ENCODE peak calls at places on chromosomes 7 and 10, in nine cellular contexts. One of them, this sample, is unnamed.

GRCh38 chr7:5387711-5388245 is 35.9 kb downstream of the TNRC18 start:
- DNase-seq in IMR-90: no peak
- DNase-seq in transverse colon: no peak
- DNase-seq in effector memory CD4-positive, alpha-beta T cell: no peak
- DNase-seq in choroid plexus epithelial cell: no peak
- DNase-seq in right lobe of liver: no peak
- DNase-seq in adipocyte: no peak
- DNase-seq in GM23338: peak
- DNase-seq in dorsolateral prefrontal cortex: no peak
- DNase-seq in this sample: no peak

GRCh38 chr10:31606841-31607240 is 287.8 kb downstream of the ZEB1 start:
- DNase-seq in IMR-90: peak
- DNase-seq in transverse colon: no peak
- DNase-seq in effector memory CD4-positive, alpha-beta T cell: no peak
- DNase-seq in choroid plexus epithelial cell: no peak
- DNase-seq in right lobe of liver: no peak
- DNase-seq in adipocyte: no peak
- DNase-seq in GM23338: no peak
- DNase-seq in dorsolateral prefrontal cortex: no peak
- DNase-seq in this sample: no peak

GRCh38 chr7:30894866-30895408 is 16.7 kb upstream of the AQP1 start:
- DNase-seq in IMR-90: no peak
- DNase-seq in transverse colon: no peak
- DNase-seq in effector memory CD4-positive, alpha-beta T cell: no peak
- DNase-seq in choroid plexus epithelial cell: peak
- DNase-seq in right lobe of liver: no peak
- DNase-seq in adipocyte: no peak
- DNase-seq in GM23338: peak
- DNase-seq in dorsolateral prefrontal cortex: no peak
- DNase-seq in this sample: no peak

GRCh38 chr7:93933190-93933589 is 11.7 kb downstream of the GNG11 start:
- DNase-seq in IMR-90: no peak
- DNase-seq in transverse colon: no peak
- DNase-seq in effector memory CD4-positive, alpha-beta T cell: no peak
- DNase-seq in choroid plexus epithelial cell: no peak
- DNase-seq in right lobe of liver: no peak
- DNase-seq in adipocyte: no peak
- DNase-seq in GM23338: no peak
- DNase-seq in dorsolateral prefrontal cortex: no peak
- DNase-seq in this sample: no peak

GRCh38 chr7:128881458-128882125 is 18.9 kb downstream of the ATP6V1F start:
- DNase-seq in IMR-90: no peak
- DNase-seq in transverse colon: no peak
- DNase-seq in effector memory CD4-positive, alpha-beta T cell: no peak
- DNase-seq in choroid plexus epithelial cell: no peak
- DNase-seq in right lobe of liver: no peak
- DNase-seq in adipocyte: no peak
- DNase-seq in GM23338: no peak
- DNase-seq in dorsolateral prefrontal cortex: no peak
- DNase-seq in this sample: no peak

GRCh38 chr7:44735403-44736165 is 13.1 kb upstream of the ZMIZ2 start:
- DNase-seq in IMR-90: peak
- DNase-seq in transverse colon: no peak
- DNase-seq in effector memory CD4-positive, alpha-beta T cell: peak
- DNase-seq in choroid plexus epithelial cell: peak
- DNase-seq in right lobe of liver: no peak
- DNase-seq in adipocyte: peak
- DNase-seq in GM23338: no peak
- DNase-seq in dorsolateral prefrontal cortex: no peak
- DNase-seq in this sample: peak

GRCh38 chr7:43362652-43363428 is 220.1 kb upstream of the STK17A start:
- DNase-seq in IMR-90: peak
- DNase-seq in transverse colon: no peak
- DNase-seq in effector memory CD4-positive, alpha-beta T cell: no peak
- DNase-seq in choroid plexus epithelial cell: peak
- DNase-seq in right lobe of liver: no peak
- DNase-seq in adipocyte: peak
- DNase-seq in GM23338: no peak
- DNase-seq in dorsolateral prefrontal cortex: no peak
- DNase-seq in this sample: peak

GRCh38 chr7:106099539-106099938 is 12.6 kb downstream of the SYPL1 start:
- DNase-seq in IMR-90: no peak
- DNase-seq in transverse colon: no peak
- DNase-seq in effector memory CD4-positive, alpha-beta T cell: no peak
- DNase-seq in choroid plexus epithelial cell: no peak
- DNase-seq in right lobe of liver: no peak
- DNase-seq in adipocyte: no peak
- DNase-seq in GM23338: peak
- DNase-seq in dorsolateral prefrontal cortex: no peak
- DNase-seq in this sample: no peak

GRCh38 chr7:117871778-117872538 is 1.3 kb downstream of the CTTNBP2 start:
- DNase-seq in IMR-90: no peak
- DNase-seq in transverse colon: no peak
- DNase-seq in effector memory CD4-positive, alpha-beta T cell: no peak
- DNase-seq in choroid plexus epithelial cell: peak
- DNase-seq in right lobe of liver: no peak
- DNase-seq in adipocyte: peak
- DNase-seq in GM23338: peak
- DNase-seq in dorsolateral prefrontal cortex: peak
- DNase-seq in this sample: no peak

GRCh38 chr7:47757946-47758371 is 176.0 kb upstream of the TNS3 start:
- DNase-seq in IMR-90: peak
- DNase-seq in transverse colon: peak
- DNase-seq in effector memory CD4-positive, alpha-beta T cell: no peak
- DNase-seq in choroid plexus epithelial cell: peak
- DNase-seq in right lobe of liver: peak
- DNase-seq in adipocyte: peak
- DNase-seq in GM23338: no peak
- DNase-seq in dorsolateral prefrontal cortex: peak
- DNase-seq in this sample: peak

GRCh38 chr10:131226831-131227740 is 84.4 kb downstream of the TCERG1L start:
- DNase-seq in IMR-90: no peak
- DNase-seq in transverse colon: no peak
- DNase-seq in effector memory CD4-positive, alpha-beta T cell: no peak
- DNase-seq in choroid plexus epithelial cell: no peak
- DNase-seq in right lobe of liver: no peak
- DNase-seq in adipocyte: no peak
- DNase-seq in GM23338: no peak
- DNase-seq in dorsolateral prefrontal cortex: no peak
- DNase-seq in this sample: no peak

GRCh38 chr7:2970307-2970664 is 73.4 kb downstream of the CARD11 start:
- DNase-seq in IMR-90: no peak
- DNase-seq in transverse colon: no peak
- DNase-seq in effector memory CD4-positive, alpha-beta T cell: no peak
- DNase-seq in choroid plexus epithelial cell: no peak
- DNase-seq in right lobe of liver: no peak
- DNase-seq in adipocyte: no peak
- DNase-seq in GM23338: no peak
- DNase-seq in dorsolateral prefrontal cortex: no peak
- DNase-seq in this sample: no peak

GRCh38 chr10:97596101-97597055 is 6.9 kb downstream of the C10orf62 start:
- DNase-seq in IMR-90: peak
- DNase-seq in transverse colon: no peak
- DNase-seq in effector memory CD4-positive, alpha-beta T cell: no peak
- DNase-seq in choroid plexus epithelial cell: peak
- DNase-seq in right lobe of liver: peak
- DNase-seq in adipocyte: peak
- DNase-seq in GM23338: no peak
- DNase-seq in dorsolateral prefrontal cortex: no peak
- DNase-seq in this sample: peak

GRCh38 chr7:121151663-121152344 is 163.3 kb downstream of the CPED1 start:
- DNase-seq in IMR-90: no peak
- DNase-seq in transverse colon: no peak
- DNase-seq in effector memory CD4-positive, alpha-beta T cell: no peak
- DNase-seq in choroid plexus epithelial cell: no peak
- DNase-seq in right lobe of liver: no peak
- DNase-seq in adipocyte: no peak
- DNase-seq in GM23338: no peak
- DNase-seq in dorsolateral prefrontal cortex: no peak
- DNase-seq in this sample: no peak

GRCh38 chr10:17737021-17737965 is 14.7 kb upstream of the TMEM236 start:
- DNase-seq in IMR-90: peak
- DNase-seq in transverse colon: no peak
- DNase-seq in effector memory CD4-positive, alpha-beta T cell: no peak
- DNase-seq in choroid plexus epithelial cell: peak
- DNase-seq in right lobe of liver: no peak
- DNase-seq in adipocyte: peak
- DNase-seq in GM23338: peak
- DNase-seq in dorsolateral prefrontal cortex: no peak
- DNase-seq in this sample: peak

GRCh38 chr10:72044417-72045041 is 43.8 kb downstream of the SPOCK2 start:
- DNase-seq in IMR-90: peak
- DNase-seq in transverse colon: no peak
- DNase-seq in effector memory CD4-positive, alpha-beta T cell: no peak
- DNase-seq in choroid plexus epithelial cell: no peak
- DNase-seq in right lobe of liver: no peak
- DNase-seq in adipocyte: no peak
- DNase-seq in GM23338: no peak
- DNase-seq in dorsolateral prefrontal cortex: peak
- DNase-seq in this sample: no peak

DNA sequence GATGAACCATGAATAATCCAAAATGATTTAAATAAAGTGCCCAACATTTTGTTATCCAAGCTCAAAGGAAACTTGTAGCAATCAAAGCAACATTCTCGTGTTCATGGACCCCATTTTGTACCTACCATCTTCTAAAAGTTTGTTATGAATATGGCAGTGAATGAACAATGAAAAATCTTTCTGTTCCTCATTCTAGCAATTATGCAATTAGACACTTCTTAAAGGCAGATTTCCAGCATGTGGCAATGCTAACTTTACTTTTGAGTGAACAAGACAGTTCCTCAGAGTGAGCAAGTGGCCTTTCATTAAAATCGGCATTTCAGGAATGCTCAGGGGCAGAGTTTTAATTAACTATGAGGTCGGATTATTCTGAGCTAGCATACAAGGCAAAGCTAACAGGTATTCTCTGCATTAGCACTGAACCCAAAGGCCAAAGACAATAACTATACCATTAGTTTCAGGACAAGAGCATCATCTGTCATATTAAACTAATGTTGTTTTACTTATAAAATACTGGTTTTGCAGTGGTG is 48.4 kb upstream of the NFE2L3 start:
- DNase-seq in IMR-90: no peak
- DNase-seq in transverse colon: no peak
- DNase-seq in effector memory CD4-positive, alpha-beta T cell: no peak
- DNase-seq in choroid plexus epithelial cell: no peak
- DNase-seq in right lobe of liver: no peak
- DNase-seq in adipocyte: no peak
- DNase-seq in GM23338: no peak
- DNase-seq in dorsolateral prefrontal cortex: no peak
- DNase-seq in this sample: no peak
- H3K4me3 ChIP-seq in IMR-90: no peak
- H3K4me3 ChIP-seq in transverse colon: no peak
- H3K4me3 ChIP-seq in effector memory CD4-positive, alpha-beta T cell: no peak
- H3K4me3 ChIP-seq in choroid plexus epithelial cell: no peak
- H3K4me3 ChIP-seq in right lobe of liver: no peak
- H3K4me3 ChIP-seq in adipocyte: no peak
- H3K4me3 ChIP-seq in GM23338: no peak
- H3K4me3 ChIP-seq in dorsolateral prefrontal cortex: no peak
- H3K4me3 ChIP-seq in this sample: no peak

GRCh38 chr7:74288034-74288881 is 949 bp upstream of the CLIP2 start:
- DNase-seq in IMR-90: no peak
- DNase-seq in transverse colon: no peak
- DNase-seq in effector memory CD4-positive, alpha-beta T cell: no peak
- DNase-seq in choroid plexus epithelial cell: no peak
- DNase-seq in right lobe of liver: no peak
- DNase-seq in adipocyte: no peak
- DNase-seq in GM23338: peak
- DNase-seq in dorsolateral prefrontal cortex: no peak
- DNase-seq in this sample: no peak
- H3K4me3 ChIP-seq in IMR-90: no peak
- H3K4me3 ChIP-seq in transverse colon: no peak
- H3K4me3 ChIP-seq in effector memory CD4-positive, alpha-beta T cell: peak
- H3K4me3 ChIP-seq in choroid plexus epithelial cell: peak
- H3K4me3 ChIP-seq in right lobe of liver: no peak
- H3K4me3 ChIP-seq in adipocyte: peak
- H3K4me3 ChIP-seq in GM23338: peak
- H3K4me3 ChIP-seq in dorsolateral prefrontal cortex: peak
- H3K4me3 ChIP-seq in this sample: no peak

DNA sequence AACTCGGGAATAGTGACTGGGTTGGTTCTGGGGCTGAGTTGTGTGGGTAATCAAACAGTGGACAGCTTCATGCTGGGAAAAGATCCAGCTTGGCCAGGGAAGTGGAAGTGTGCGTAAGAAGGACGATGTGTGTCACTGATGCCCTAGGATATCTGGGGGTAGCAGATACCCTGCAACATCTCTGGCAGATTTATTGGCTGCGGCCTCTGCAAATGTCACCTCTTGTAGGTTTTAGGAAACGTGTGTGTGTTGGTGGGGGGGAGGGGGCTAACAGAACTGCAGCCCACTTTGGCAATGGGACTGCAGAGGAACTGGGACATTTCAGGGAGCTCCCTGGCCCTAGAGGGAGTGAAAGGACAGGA is 965 bp upstream of the AGAP3 start:
- DNase-seq in IMR-90: no peak
- DNase-seq in transverse colon: no peak
- DNase-seq in effector memory CD4-positive, alpha-beta T cell: no peak
- DNase-seq in choroid plexus epithelial cell: no peak
- DNase-seq in right lobe of liver: no peak
- DNase-seq in adipocyte: no peak
- DNase-seq in GM23338: no peak
- DNase-seq in dorsolateral prefrontal cortex: no peak
- DNase-seq in this sample: no peak
- H3K4me3 ChIP-seq in IMR-90: no peak
- H3K4me3 ChIP-seq in transverse colon: no peak
- H3K4me3 ChIP-seq in effector memory CD4-positive, alpha-beta T cell: no peak
- H3K4me3 ChIP-seq in choroid plexus epithelial cell: peak
- H3K4me3 ChIP-seq in right lobe of liver: no peak
- H3K4me3 ChIP-seq in adipocyte: peak
- H3K4me3 ChIP-seq in GM23338: peak
- H3K4me3 ChIP-seq in dorsolateral prefrontal cortex: peak
- H3K4me3 ChIP-seq in this sample: peak

DNA sequence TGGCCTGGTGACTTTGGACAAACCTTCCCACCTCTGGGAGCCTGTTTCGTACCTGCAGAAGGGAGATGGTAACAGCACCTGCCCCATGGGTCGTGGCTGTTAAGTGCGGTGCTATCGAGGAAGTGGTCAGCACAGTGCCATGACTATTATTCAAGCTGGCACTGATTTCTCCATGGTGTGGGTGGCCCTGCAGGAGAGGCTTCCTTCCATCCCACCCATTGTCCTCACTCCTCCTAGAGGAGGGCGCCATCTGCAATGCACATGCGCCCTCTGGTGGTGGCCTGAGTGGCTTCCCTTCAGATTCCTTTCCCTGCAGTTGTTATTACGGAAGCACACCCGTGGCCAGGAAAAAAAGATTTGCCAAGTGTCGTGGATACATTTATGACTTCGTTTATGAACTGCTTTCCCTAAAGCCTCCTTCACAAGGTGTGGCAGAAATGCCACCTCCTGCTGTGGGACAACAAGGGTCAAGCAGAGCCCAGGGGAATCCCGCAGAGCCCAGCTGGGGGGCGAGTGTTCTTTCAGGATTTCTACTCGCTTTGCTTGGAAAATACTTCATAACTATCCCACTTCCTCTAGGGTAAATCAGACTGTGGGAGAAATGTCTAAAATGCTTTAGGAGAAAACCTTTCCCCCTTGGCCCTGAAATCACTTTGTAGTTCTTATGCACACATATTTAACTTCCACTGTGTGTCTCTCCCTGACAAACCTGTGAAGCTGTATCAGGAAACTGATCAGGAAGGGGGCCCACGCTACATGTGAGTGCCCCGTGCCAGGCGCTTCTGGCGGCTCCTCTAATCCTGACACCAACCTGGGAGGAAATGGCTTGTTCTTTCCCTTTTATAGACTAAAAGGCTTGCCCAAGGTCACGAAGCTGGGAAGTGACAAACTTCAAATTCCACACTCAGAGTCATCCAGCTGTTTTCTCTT is 98.0 kb upstream of the ANLN start:
- DNase-seq in IMR-90: peak
- DNase-seq in transverse colon: peak
- DNase-seq in effector memory CD4-positive, alpha-beta T cell: peak
- DNase-seq in choroid plexus epithelial cell: peak
- DNase-seq in right lobe of liver: peak
- DNase-seq in adipocyte: peak
- DNase-seq in GM23338: peak
- DNase-seq in dorsolateral prefrontal cortex: peak
- DNase-seq in this sample: peak
- H3K4me3 ChIP-seq in IMR-90: peak
- H3K4me3 ChIP-seq in transverse colon: no peak
- H3K4me3 ChIP-seq in effector memory CD4-positive, alpha-beta T cell: peak
- H3K4me3 ChIP-seq in choroid plexus epithelial cell: peak
- H3K4me3 ChIP-seq in right lobe of liver: peak
- H3K4me3 ChIP-seq in adipocyte: peak
- H3K4me3 ChIP-seq in GM23338: no peak
- H3K4me3 ChIP-seq in dorsolateral prefrontal cortex: peak
- H3K4me3 ChIP-seq in this sample: peak